ENCODE peak calls at places on chromosomes 11 and 22, in four cellular contexts. L is left ventricle myocardium inferior, Y is left kidney, N is amygdala. V is an unnamed sample.
A peak's percentile ranks its signal among the peaks of the same experiment; 100 is the strongest.

GRCh38 chr11:2944953-2945756 is 15.9 kb upstream of the PHLDA2 start:
- DNase-seq in Y (peak; percentile 86), L (peak; percentile 91), N (peak; percentile 88), V (peak; percentile 70)

GRCh38 chr11:10050561-10050960 is 243.5 kb downstream of the SBF2 start:
- DNase-seq in L (no peak), N (no peak), Y (no peak), V (peak; percentile 75)

GRCh38 chr11:43992834-43993637 is 50.6 kb downstream of the C11orf96 start:
- DNase-seq in Y (peak; percentile 76), N (no peak), L (peak; percentile 56), V (peak; percentile 76)

GRCh38 chr11:129636926-129637325 is 178.7 kb upstream of the TMEM45B start:
- DNase-seq in Y (no peak), L (no peak), N (no peak), V (no peak)

GRCh38 chr11:127733552-127733951 is 733.0 kb upstream of the KIRREL3 start:
- DNase-seq in N (no peak), L (peak; percentile 22), Y (peak; percentile 10), V (no peak)

GRCh38 chr11:46338636-46338987 is 8.7 kb upstream of the DGKZ start:
- DNase-seq in N (no peak), L (no peak), Y (no peak), V (no peak)

GRCh38 chr11:93846411-93846810 is 4.0 kb downstream of the VSTM5 start:
- DNase-seq in N (no peak), L (no peak), Y (no peak), V (no peak)

GRCh38 chr11:15976433-15977045 is 379.8 kb downstream of the SOX6 start:
- DNase-seq in L (no peak), Y (no peak), N (no peak), V (no peak)

GRCh38 chr11:503179-503981 is 3.7 kb downstream of the RNH1 start:
- DNase-seq in N (peak; percentile 75), L (peak; percentile 59), Y (no peak), V (no peak)

GRCh38 chr11:2731285-2732125 is 31.7 kb upstream of the KCNQ1OT1 start:
- DNase-seq in L (no peak), Y (no peak), N (no peak), V (no peak)

GRCh38 chr22:49683032-49683431 is 144.6 kb downstream of the BRD1 start:
- DNase-seq in Y (no peak), N (no peak), L (no peak), V (no peak)

GRCh38 chr11:31813961-31814868 is 3.1 kb upstream of the PAX6 start:
- DNase-seq in Y (peak; percentile 31), N (no peak), L (no peak), V (peak; percentile 15)

GRCh38 chr22:32775957-32776356 is 25.5 kb upstream of the TIMP3 start:
- DNase-seq in Y (no peak), L (no peak), N (no peak), V (peak; percentile 14)

GRCh38 chr11:125621995-125622394 is 3.0 kb upstream of the CHEK1 start:
- DNase-seq in Y (no peak), L (no peak), N (no peak), V (peak; percentile 19)

GRCh38 chr22:24977370-24978230 is 25.1 kb downstream of the KIAA1671 start:
- DNase-seq in L (peak; percentile 65), N (no peak), Y (peak; percentile 40), V (no peak)

GRCh38 chr11:66275396-66275795 is 2.6 kb upstream of the CNIH2 start:
- DNase-seq in L (no peak), Y (no peak), N (no peak), V (no peak)